ENCODE peak calls at places on chromosome 18, in six cellular contexts. Z is NT2/D1, N is lower leg skin, U is cardiac fibroblast, D is upper lobe of right lung, P is PC-9. L is an unnamed sample.

GRCh38 chr18:9612215-9612830 is 2.0 kb downstream of the PPP4R1 start:
- DNase-seq in Z (no peak), N (no peak), D (no peak), U (peak), P (peak), L (no peak)

GRCh38 chr18:58527116-58528010 is 101.5 kb downstream of the ALPK2 start:
- DNase-seq in N (no peak), D (no peak), Z (no peak), P (no peak), U (peak), L (no peak)

GRCh38 chr18:5413447-5413846 is 117.9 kb upstream of the ZBTB14 start:
- DNase-seq in P (no peak), U (no peak), Z (no peak), D (no peak), N (no peak), L (no peak)

GRCh38 chr18:261398-262073 is 6.3 kb downstream of the THOC1 start:
- DNase-seq in P (no peak), N (no peak), D (no peak), Z (no peak), U (no peak), L (no peak)

GRCh38 chr18:34643982-34644381 is 66.1 kb upstream of the DTNA start:
- DNase-seq in D (no peak), N (no peak), P (no peak), Z (no peak), U (peak), L (no peak)

GRCh38 chr18:26438980-26439379 is 109.4 kb downstream of the KCTD1 start:
- DNase-seq in P (no peak), Z (no peak), N (no peak), D (no peak), U (no peak), L (no peak)

GRCh38 chr18:59536181-59536580 is 161.0 kb downstream of the CCBE1 start:
- DNase-seq in P (no peak), Z (no peak), N (no peak), U (no peak), D (no peak), L (no peak)

GRCh38 chr18:67194886-67195285 is 321.6 kb downstream of the DSEL start:
- DNase-seq in U (no peak), N (no peak), D (no peak), Z (no peak), P (no peak), L (no peak)

GRCh38 chr18:7158201-7158600 is 40.6 kb upstream of the LAMA1 start:
- DNase-seq in N (peak), D (no peak), P (no peak), Z (no peak), U (peak), L (peak)

GRCh38 chr18:4276983-4277585 is 178.0 kb downstream of the DLGAP1 start:
- DNase-seq in U (no peak), D (no peak), Z (no peak), P (no peak), N (no peak), L (no peak)

GRCh38 chr18:3930126-3931012 is 480.4 kb downstream of the TGIF1 start:
- DNase-seq in D (no peak), Z (no peak), U (no peak), P (no peak), N (no peak), L (no peak)

GRCh38 chr18:56945171-56945863 is 201.6 kb upstream of the BOD1L2 start:
- DNase-seq in N (no peak), D (no peak), U (no peak), P (no peak), Z (no peak), L (no peak)

GRCh38 chr18:35861367-35862114 is 110.9 kb upstream of the RMP24 start:
- DNase-seq in P (no peak), Z (no peak), N (no peak), U (peak), D (no peak), L (no peak)

GRCh38 chr18:34890486-34891085 is 150.6 kb upstream of the MAPRE2 start:
- DNase-seq in D (no peak), P (no peak), N (no peak), U (no peak), Z (no peak), L (no peak)

GRCh38 chr18:43422483-43422882 is 145.2 kb upstream of the SYT4 start:
- DNase-seq in Z (peak), D (no peak), U (peak), N (no peak), P (no peak), L (no peak)

GRCh38 chr18:35688757-35689156 is 107.2 kb downstream of the GALNT1 start:
- DNase-seq in D (no peak), N (no peak), Z (no peak), P (no peak), U (no peak), L (no peak)

GRCh38 chr18:77013777-77014525 is 118.6 kb downstream of the MBP start:
- DNase-seq in Z (no peak), P (no peak), N (peak), D (no peak), U (peak), L (no peak)

GRCh38 chr18:5955861-5956260 is 60.5 kb upstream of the TMEM200C start:
- DNase-seq in U (no peak), P (no peak), Z (no peak), D (no peak), N (no peak), L (no peak)

GRCh38 chr18:44900627-44901026 is 219.9 kb downstream of the SETBP1 start:
- DNase-seq in D (no peak), U (no peak), N (no peak), P (no peak), Z (no peak), L (no peak)

GRCh38 chr18:58858591-58859468 is 5.8 kb upstream of the ZNF532 start:
- DNase-seq in P (no peak), U (peak), D (no peak), Z (no peak), N (no peak), L (no peak)

GRCh38 chr18:35311506-35311905 is 21.5 kb upstream of the ZSCAN30 start:
- DNase-seq in Z (no peak), N (no peak), U (peak), D (no peak), P (no peak), L (no peak)

GRCh38 chr18:2848879-2849254 is 2.1 kb downstream of the EMILIN2 start:
- DNase-seq in U (no peak), Z (no peak), D (no peak), N (peak), P (no peak), L (no peak)

GRCh38 chr18:34120294-34120693 is 104.4 kb downstream of the NOL4 start:
- DNase-seq in U (no peak), Z (no peak), D (no peak), P (no peak), N (no peak), L (no peak)

GRCh38 chr18:35641916-35642315 is 60.4 kb downstream of the GALNT1 start:
- DNase-seq in D (no peak), N (no peak), Z (no peak), P (no peak), U (no peak), L (no peak)

GRCh38 chr18:53944721-53945120 is 279.7 kb downstream of the MBD2 start:
- DNase-seq in P (no peak), U (no peak), Z (peak), N (no peak), D (no peak), L (no peak)

GRCh38 chr18:49849331-49850217 is 36.2 kb upstream of the ACAA2 start:
- DNase-seq in U (peak), P (peak), Z (peak), D (peak), N (no peak), L (peak)

GRCh38 chr18:57436193-57436964 is 1.2 kb downstream of the ONECUT2 start:
- DNase-seq in U (no peak), P (no peak), Z (no peak), N (no peak), D (no peak), L (no peak)

GRCh38 chr18:79477711-79478483 is 82.2 kb downstream of the NFATC1 start:
- DNase-seq in U (no peak), D (no peak), N (peak), P (no peak), Z (no peak), L (no peak)

GRCh38 chr18:69774831-69775230 is 172.8 kb downstream of the CD226 start:
- DNase-seq in N (no peak), Z (no peak), P (no peak), D (no peak), U (peak), L (no peak)

GRCh38 chr18:44801796-44802195 is 121.1 kb downstream of the SETBP1 start:
- DNase-seq in P (no peak), U (no peak), D (no peak), N (no peak), Z (no peak), L (no peak)

GRCh38 chr18:3411854-3412268 is 38.1 kb upstream of the TGIF1 start:
- DNase-seq in N (no peak), D (peak), U (peak), Z (no peak), P (peak), L (no peak)

GRCh38 chr18:36688020-36688965 is 140.5 kb downstream of the TPGS2 start:
- DNase-seq in U (peak), P (peak), D (no peak), Z (peak), N (peak), L (no peak)

GRCh38 chr18:51342815-51343214 is 145.3 kb upstream of the MEX3C start:
- DNase-seq in Z (no peak), P (peak), D (no peak), N (no peak), U (peak), L (peak)

GRCh38 chr18:58886864-58887612 is 22.4 kb downstream of the ZNF532 start:
- DNase-seq in N (no peak), P (no peak), D (no peak), Z (no peak), U (no peak), L (no peak)

GRCh38 chr18:79607361-79607930 is 72.2 kb upstream of the CTDP1 start:
- DNase-seq in N (peak), U (no peak), D (peak), P (no peak), Z (no peak), L (no peak)

GRCh38 chr18:21656402-21656801 is 44.3 kb downstream of the SNRPD1 start:
- DNase-seq in Z (no peak), U (peak), D (no peak), P (no peak), N (no peak), L (peak)

GRCh38 chr18:48074929-48075706 is 144.7 kb upstream of the SMAD2 start:
- DNase-seq in P (no peak), D (peak), U (no peak), N (no peak), Z (no peak), L (no peak)

GRCh38 chr18:39994521-39994920 is 1960.5 kb upstream of the PIK3C3 start:
- DNase-seq in D (no peak), U (no peak), Z (no peak), P (peak), N (no peak), L (no peak)

DNA sequence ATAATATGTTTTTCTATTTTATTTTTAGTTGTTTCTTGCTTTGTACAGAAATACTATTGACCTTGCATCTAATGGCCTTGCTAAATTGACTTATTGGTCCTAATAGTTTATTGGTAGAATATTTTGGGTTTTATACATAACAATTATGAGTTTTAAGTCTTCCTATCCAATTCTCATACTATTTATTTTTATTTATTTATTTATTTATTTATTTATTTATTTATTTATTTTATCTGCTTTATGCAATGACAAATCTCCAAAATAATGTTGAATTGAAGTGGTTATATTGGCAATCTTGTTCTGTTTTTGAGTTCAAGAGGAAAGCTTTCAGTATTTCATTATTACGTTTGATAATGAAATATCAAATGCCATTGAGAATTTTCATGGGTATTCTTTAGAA is 488.3 kb downstream of the CDH2 start:
- DNase-seq in P (no peak), U (no peak), D (no peak), N (no peak), Z (no peak), L (no peak)
- H3K4me3 ChIP-seq in P (no peak), U (no peak), D (no peak), N (no peak), Z (no peak), L (no peak)

GRCh38 chr18:24380163-24380747 is 17.4 kb downstream of the OSBPL1A start:
- DNase-seq in D (no peak), P (no peak), Z (no peak), U (no peak), N (no peak), L (no peak)
- H3K4me3 ChIP-seq in D (no peak), P (no peak), Z (no peak), U (no peak), N (no peak), L (no peak)

GRCh38 chr18:31497711-31498449 is at the start of gene DSG2:
- DNase-seq in P (peak), D (peak), N (peak), U (peak), Z (no peak), L (no peak)
- H3K4me3 ChIP-seq in P (peak), D (peak), N (peak), U (peak), Z (peak), L (peak)

GRCh38 chr18:23386317-23386716 is 66.8 kb upstream of the RIOK3 start:
- DNase-seq in U (no peak), P (peak), N (peak), D (no peak), Z (no peak), L (no peak)
- H3K4me3 ChIP-seq in U (no peak), P (no peak), N (no peak), D (no peak), Z (no peak), L (no peak)

DNA sequence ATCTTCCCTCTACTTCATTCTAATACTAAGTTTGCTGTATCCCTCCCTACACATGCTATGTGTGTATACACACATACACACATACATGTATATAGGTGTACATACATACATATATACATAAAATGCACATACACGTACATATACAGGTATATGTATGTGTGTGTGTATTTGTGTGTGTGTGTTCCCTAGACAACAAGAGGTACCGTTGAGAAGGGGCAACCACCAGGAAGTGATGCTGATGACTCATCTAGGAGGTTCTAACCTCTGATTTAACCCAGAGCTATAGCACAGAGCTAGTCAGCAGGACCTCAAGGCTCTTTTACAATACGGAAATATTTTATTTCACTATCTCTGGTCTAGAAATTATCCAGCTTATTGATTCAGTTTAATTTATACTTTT is 139.2 kb downstream of the LAMA3 start:
- DNase-seq in U (peak), D (no peak), N (no peak), Z (no peak), P (peak), L (no peak)
- H3K4me3 ChIP-seq in U (no peak), D (no peak), N (no peak), Z (no peak), P (no peak), L (no peak)

GRCh38 chr18:12882416-12882815 is 1.6 kb downstream of the PTPN2 start:
- DNase-seq in U (no peak), N (no peak), Z (no peak), D (no peak), P (no peak), L (no peak)

GRCh38 chr18:12883684-12884520 is at the start of gene PTPN2:
- DNase-seq in Z (peak), U (peak), P (peak), D (peak), N (peak), L (peak)

GRCh38 chr18:12883003-12883683 is 894 bp downstream of the PTPN2 start:
- DNase-seq in Z (no peak), P (no peak), N (no peak), D (no peak), U (no peak), L (no peak)

GRCh38 chr18:12879840-12880531 is 4.1 kb downstream of the PTPN2 start:
- DNase-seq in U (peak), D (no peak), P (no peak), N (no peak), Z (no peak), L (no peak)

GRCh38 chr18:12880532-12880892 is 3.5 kb downstream of the PTPN2 start:
- DNase-seq in D (no peak), Z (no peak), N (no peak), P (no peak), U (no peak), L (no peak)
- H3K4me3 ChIP-seq in D (no peak), Z (no peak), N (no peak), P (no peak), U (no peak), L (no peak)

GRCh38 chr18:32771871-32772499 is 838 bp downstream of the KLHL14 start:
- DNase-seq in U (no peak), N (no peak), P (no peak), Z (no peak), D (no peak), L (no peak)
- H3K4me3 ChIP-seq in U (no peak), N (no peak), P (no peak), Z (peak), D (peak), L (peak)

GRCh38 chr18:62506495-62507143 is 16.2 kb upstream of the ZCCHC2 start:
- DNase-seq in P (no peak), U (no peak), D (no peak), Z (no peak), N (no peak), L (no peak)
- H3K4me3 ChIP-seq in P (peak), U (no peak), D (peak), Z (no peak), N (no peak), L (peak)

DNA sequence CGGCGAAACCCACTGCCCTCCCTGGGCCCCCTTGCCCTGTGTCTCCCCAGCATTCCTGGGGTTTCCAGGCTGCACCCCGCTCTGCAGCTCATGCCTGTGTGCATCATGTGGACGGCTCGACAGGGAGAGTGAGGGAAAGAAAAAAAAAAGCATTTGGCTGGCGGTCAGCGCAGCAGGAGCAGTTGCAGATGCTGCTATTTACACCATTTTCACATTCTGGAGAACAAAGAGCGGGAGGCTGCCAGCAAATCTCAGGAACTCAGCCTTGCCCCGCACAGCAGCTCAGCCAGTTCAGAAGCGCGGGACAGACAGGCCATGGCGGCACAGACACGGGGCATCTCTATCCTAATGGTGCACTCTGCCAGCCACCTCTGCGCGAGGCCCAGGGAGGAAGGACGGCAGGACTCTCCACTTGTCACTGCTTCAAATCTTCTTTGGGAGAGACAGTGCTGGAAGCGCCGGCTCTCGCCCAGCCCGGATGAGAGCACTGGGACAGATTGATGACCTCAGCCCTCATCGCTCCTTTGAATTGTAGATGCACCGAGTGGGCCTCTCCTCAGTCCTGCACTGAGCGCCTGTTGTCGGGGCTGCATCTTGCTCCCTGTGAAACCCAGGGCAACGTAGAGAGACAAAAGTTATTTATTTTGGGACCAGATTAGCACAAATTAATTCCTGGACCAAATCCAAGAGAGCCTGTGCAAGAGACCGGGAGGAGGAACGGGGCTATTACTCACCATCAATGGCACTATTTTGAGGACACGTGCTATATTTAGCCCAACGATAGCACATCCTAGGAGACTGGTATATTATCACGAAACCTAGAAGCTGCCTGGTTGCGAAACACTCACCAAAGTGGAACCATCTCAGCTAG is 211.3 kb upstream of the SMIM21 start:
- DNase-seq in N (no peak), P (no peak), U (peak), D (no peak), Z (peak), L (no peak)
- H3K4me3 ChIP-seq in N (no peak), P (no peak), U (peak), D (peak), Z (peak), L (peak)

L was measured in skeletal muscle cell.